ENCODE peak calls at places on chromosome 17, in five cellular contexts. X is PC-3, O is neural progenitor cell, K is thoracic aorta, N is HAP-1. U is an unnamed sample. For H3K4me1, the result is how much of the 10 kb centered on the place peaks cover.

GRCh38 chr17:42276609-42277341 is 584 bp upstream of the STAT5B start:
- DNase-seq in X (no peak), O (peak), K (peak), N (peak), U (peak)

GRCh38 chr17:28549274-28550132 is 2.9 kb downstream of the UNC119 start:
- DNase-seq in X (no peak), O (peak), K (no peak), N (no peak), U (no peak)

GRCh38 chr17:320809-321385 is 31.7 kb downstream of the RPH3AL start:
- DNase-seq in X (no peak), O (peak), K (no peak), N (no peak), U (peak)

GRCh38 chr17:7213895-7214299 is 5.7 kb downstream of the DLG4 start:
- DNase-seq in X (peak), O (peak), K (peak), N (peak), U (peak)

GRCh38 chr17:82791532-82791931 is 39.7 kb downstream of the TBCD start:
- DNase-seq in X (peak), O (no peak), K (no peak), N (no peak), U (peak)

GRCh38 chr17:66167189-66167815 is 24.6 kb downstream of the CEP112 start:
- DNase-seq in X (no peak), O (no peak), K (no peak), N (no peak), U (peak)

GRCh38 chr17:3049705-3050295 is 13.6 kb downstream of the OR1D5 start:
- DNase-seq in X (peak), O (no peak), K (no peak), N (no peak), U (no peak)

GRCh38 chr17:6096201-6097004 is 26.2 kb downstream of the WSCD1 start:
- DNase-seq in X (no peak), O (no peak), K (no peak), N (no peak), U (no peak)

GRCh38 chr17:64777413-64778101 is 115.5 kb upstream of the SMURF2 start:
- DNase-seq in X (no peak), O (peak), K (no peak), N (no peak), U (no peak)

GRCh38 chr17:66629762-66630161 is 205.2 kb upstream of the CACNG5 start:
- DNase-seq in X (no peak), O (no peak), K (no peak), N (no peak), U (no peak)

GRCh38 chr17:76961869-76962268 is 93.7 kb downstream of the MGAT5B start:
- DNase-seq in X (no peak), O (no peak), K (no peak), N (no peak), U (no peak)

GRCh38 chr17:31508310-31509094 is 117.0 kb downstream of the RAB11FIP4 start:
- DNase-seq in X (no peak), O (peak), K (no peak), N (no peak), U (peak)

GRCh38 chr17:14510136-14510535 is 209.3 kb downstream of the HS3ST3B1 start:
- DNase-seq in X (no peak), O (no peak), K (no peak), N (no peak), U (no peak)

GRCh38 chr17:14557482-14557881 is 256.6 kb downstream of the HS3ST3B1 start:
- DNase-seq in X (no peak), O (no peak), K (no peak), N (no peak), U (no peak)

GRCh38 chr17:56793506-56793905 is 40.2 kb downstream of the C17orf67 start:
- DNase-seq in X (no peak), O (no peak), K (no peak), N (no peak), U (no peak)

GRCh38 chr17:13594762-13595697 is 6.7 kb downstream of the HS3ST3A1 start:
- DNase-seq in X (peak), O (peak), K (peak), N (peak), U (peak)

GRCh38 chr17:76268015-76268749 is 3.0 kb downstream of the UBALD2 start:
- DNase-seq in X (no peak), O (no peak), K (no peak), N (no peak), U (peak)

GRCh38 chr17:44976198-44976597 is 8.1 kb upstream of the C1QL1 start:
- DNase-seq in X (no peak), O (no peak), K (no peak), N (no peak), U (no peak)

GRCh38 chr17:73192219-73192893 is 499 bp upstream of the COG1 start:
- DNase-seq in X (peak), O (peak), K (no peak), N (peak), U (peak)

GRCh38 chr17:76139801-76140660 is 1.0 kb downstream of the FOXJ1 start:
- DNase-seq in X (no peak), O (peak), K (no peak), N (no peak), U (no peak)

GRCh38 chr17:78719630-78720298 is 62.3 kb downstream of the CYTH1 start:
- DNase-seq in X (no peak), O (no peak), K (no peak), N (no peak), U (no peak)
- H3K4me1 ChIP-seq in X (under half), O (half or more), K (under half), N (under half), U (under half)

GRCh38 chr17:74952431-74953128 is 16.9 kb downstream of the OTOP3 start:
- DNase-seq in X (no peak), O (no peak), K (no peak), N (no peak), U (no peak)
- H3K4me3 ChIP-seq in X (no peak), O (no peak), K (no peak), N (no peak), U (no peak)

GRCh38 chr17:35240861-35241260 is 2.0 kb upstream of the SLFN5 start:
- DNase-seq in X (no peak), O (no peak), K (no peak), N (no peak), U (no peak)

GRCh38 chr17:35239823-35240222 is 3.0 kb upstream of the SLFN5 start:
- DNase-seq in X (no peak), O (no peak), K (no peak), N (no peak), U (peak)

GRCh38 chr17:35242805-35243458 is at the start of gene SLFN5:
- DNase-seq in X (peak), O (peak), K (peak), N (peak), U (peak)

GRCh38 chr17:35242158-35242804 is 591 bp upstream of the SLFN5 start:
- DNase-seq in X (peak), O (peak), K (no peak), N (peak), U (peak)

GRCh38 chr17:35241520-35241919 is 1.4 kb upstream of the SLFN5 start:
- DNase-seq in X (no peak), O (no peak), K (no peak), N (no peak), U (no peak)
- H3K4me1 ChIP-seq in X (under half), O (under half), K (under half), N (under half), U (under half)

GRCh38 chr17:4229627-4230026 is 34.2 kb downstream of the ANKFY1 start:
- DNase-seq in X (no peak), O (no peak), K (peak), N (no peak), U (peak)
- H3K4me3 ChIP-seq in X (no peak), O (no peak), K (peak), N (no peak), U (no peak)

DNA sequence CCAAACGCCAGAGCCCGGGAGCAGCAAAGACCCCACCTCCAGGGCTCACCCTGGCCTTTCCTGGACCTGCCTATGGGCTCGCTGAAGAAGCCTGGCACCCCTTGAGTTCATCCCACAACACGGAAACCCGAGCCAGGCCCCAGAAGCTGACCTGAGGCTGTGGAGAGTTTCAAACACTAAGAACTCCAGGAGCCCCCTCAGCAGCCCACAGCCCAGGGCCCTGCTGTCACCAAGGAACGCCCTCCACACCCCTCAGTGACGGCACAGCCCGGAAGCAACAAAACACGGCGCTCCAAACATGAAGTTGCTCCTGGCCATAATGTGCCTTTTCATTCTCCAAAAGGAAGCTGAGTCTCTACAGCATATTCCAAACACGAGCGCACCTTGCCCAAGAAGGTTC is 9.2 kb downstream of the SLC38A10 start:
- DNase-seq in X (no peak), O (no peak), K (no peak), N (no peak), U (no peak)
- H3K4me1 ChIP-seq in X (under half), O (under half), K (under half), N (under half), U (under half)

DNA sequence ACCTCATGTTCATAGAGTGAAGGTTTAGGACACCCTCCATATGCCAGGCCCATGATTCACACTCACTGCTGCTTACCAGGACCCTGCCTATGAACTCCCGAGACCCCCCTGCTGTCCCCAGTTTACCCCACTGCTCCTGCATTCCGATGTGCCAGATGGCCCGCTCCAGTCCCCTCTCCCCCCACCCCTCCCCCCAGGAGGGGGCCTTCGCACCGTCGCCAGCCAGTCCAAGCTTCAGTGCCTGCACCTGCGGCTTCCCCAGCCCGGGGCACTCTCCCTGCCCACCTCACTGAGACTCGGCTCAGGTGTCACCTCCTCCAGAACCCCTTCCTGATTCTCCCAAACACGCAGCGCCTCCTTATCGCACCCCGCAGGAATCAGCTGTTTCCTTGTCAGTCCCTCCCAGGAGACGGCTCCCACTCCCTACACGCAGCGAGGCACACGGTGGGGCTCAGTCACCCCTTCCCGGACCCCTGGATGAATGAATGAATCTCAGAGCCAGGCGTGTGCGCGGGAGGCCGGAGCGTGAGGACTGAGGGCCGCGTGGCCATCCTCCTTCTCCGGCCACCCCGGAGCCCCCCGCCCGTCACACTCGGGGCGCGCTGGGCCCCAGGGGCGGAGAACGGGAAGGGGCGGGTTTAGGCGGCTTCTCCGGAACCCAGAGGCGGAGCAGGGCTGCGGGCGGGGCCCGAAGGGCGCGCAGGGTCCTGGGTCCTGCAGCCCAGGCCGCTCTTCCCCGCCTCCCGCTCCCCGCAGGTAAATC is 1.7 kb downstream of the MYO1C start:
- DNase-seq in X (peak), O (peak), K (no peak), N (peak), U (peak)
- H3K4me3 ChIP-seq in X (peak), O (peak), K (peak), N (peak), U (peak)

DNA sequence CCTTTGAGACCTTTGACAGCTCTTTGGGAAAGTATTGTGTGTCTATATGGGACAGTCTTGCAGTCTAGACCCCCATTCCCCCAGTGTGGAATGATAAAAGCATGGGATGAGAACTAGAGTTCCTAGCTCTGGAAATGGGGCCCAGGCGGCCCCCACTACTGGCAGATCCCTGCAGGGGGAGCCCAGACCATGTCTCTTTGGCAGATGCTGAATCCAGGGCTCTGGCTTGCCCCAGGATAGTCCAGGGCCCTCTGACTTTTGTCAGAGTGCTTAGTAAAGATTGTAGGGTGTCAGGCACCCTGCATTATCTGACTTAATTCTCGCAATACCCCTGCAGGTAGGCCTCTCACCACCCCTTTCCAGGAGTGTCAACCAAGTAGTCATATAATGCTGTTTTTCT is 8.3 kb downstream of the ALKBH5 start:
- DNase-seq in X (no peak), O (no peak), K (no peak), N (peak), U (no peak)
- H3K4me1 ChIP-seq in X (under half), O (under half), K (under half), N (under half), U (under half)

DNA sequence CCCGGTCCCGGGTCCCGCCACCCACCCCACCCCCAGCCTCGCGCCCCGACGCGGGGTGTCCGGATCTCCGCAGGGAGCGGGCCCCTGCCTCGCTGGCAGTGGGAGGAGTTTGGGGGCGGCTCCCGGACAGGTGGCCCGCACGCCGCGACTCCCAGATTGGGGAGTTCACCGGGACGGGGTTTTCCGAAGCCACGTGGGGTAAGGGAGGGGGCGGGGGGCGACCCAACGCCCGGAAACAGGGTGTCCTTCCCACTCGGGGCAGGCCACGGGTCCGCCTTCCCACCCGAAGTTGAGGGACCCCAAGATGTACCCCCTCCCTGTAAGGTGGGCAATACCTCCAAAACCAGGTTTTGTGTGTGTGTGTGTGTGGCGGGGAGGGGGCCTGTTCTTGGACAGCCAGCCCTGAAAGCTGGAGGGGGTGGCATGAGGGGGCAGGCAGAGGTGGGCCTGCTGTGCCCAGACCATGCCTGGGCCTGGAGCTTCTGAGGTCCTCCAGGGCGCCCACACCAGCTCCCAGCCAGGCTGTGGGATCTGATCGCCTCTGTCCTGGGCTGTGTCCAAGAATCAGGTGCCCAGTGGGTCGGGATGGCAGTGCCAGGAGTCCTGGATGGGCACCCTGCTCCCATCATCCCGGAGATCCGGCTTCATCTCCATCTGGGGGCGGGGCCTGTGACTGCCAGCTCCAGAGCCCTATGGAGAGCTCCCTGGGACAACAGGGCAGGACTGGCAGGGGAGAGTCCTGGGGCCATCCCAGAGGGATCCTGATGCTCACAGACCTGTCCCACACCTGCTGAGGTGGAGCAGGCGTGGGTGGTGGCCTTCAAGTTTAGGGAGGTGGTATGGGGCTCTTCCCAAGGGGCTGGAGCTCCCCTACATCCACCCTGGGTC is 769 bp downstream of the SYNGR2 start:
- DNase-seq in X (peak), O (peak), K (no peak), N (peak), U (no peak)
- H3K4me3 ChIP-seq in X (peak), O (peak), K (peak), N (peak), U (peak)